ENCODE peak calls at places on chromosomes 5 and 9, in four cellular contexts. V is CD4-positive, alpha-beta T cell; J is heart left ventricle; Y is A673. P is an unnamed sample.

GRCh38 chr5:54832066-54832465 is 153.3 kb downstream of the ESM1 start:
- DNase-seq in Y (no peak), J (no peak), V (no peak), P (no peak)

GRCh38 chr5:127887282-127887681 is 184.1 kb downstream of the CCDC192 start:
- DNase-seq in Y (no peak), V (no peak), J (no peak), P (no peak)

GRCh38 chr9:93267091-93267541 is 83.2 kb downstream of the WNK2 start:
- DNase-seq in J (no peak), V (no peak), Y (no peak), P (no peak)

GRCh38 chr9:35619800-35620158 is 1.6 kb upstream of the CD72 start:
- DNase-seq in V (no peak), J (no peak), Y (no peak), P (no peak)

GRCh38 chr5:113202904-113203716 is 226.5 kb downstream of the DCP2 start:
- DNase-seq in J (peak), Y (no peak), V (no peak), P (peak)

GRCh38 chr5:93621340-93621872 is 38.4 kb downstream of the NR2F1 start:
- DNase-seq in J (peak), Y (peak), V (no peak), P (peak)

GRCh38 chr5:683619-684481 is 9.3 kb downstream of the TPPP start:
- DNase-seq in Y (no peak), J (peak), V (no peak), P (no peak)

GRCh38 chr9:123893146-123893545 is 36.8 kb downstream of the DENND1A start:
- DNase-seq in J (no peak), Y (no peak), V (no peak), P (no peak)

GRCh38 chr9:83441390-83441789 is 96.8 kb downstream of the FRMD3 start:
- DNase-seq in J (no peak), Y (no peak), V (no peak), P (no peak)

GRCh38 chr5:130868186-130868821 is 296.8 kb downstream of the HINT1 start:
- DNase-seq in Y (no peak), V (no peak), J (no peak), P (no peak)

GRCh38 chr5:167812871-167813270 is 478.6 kb upstream of the WWC1 start:
- DNase-seq in V (no peak), J (no peak), Y (no peak), P (no peak)

GRCh38 chr9:97859346-97859745 is 6.3 kb downstream of the FOXE1 start:
- DNase-seq in J (no peak), V (no peak), Y (no peak), P (no peak)

GRCh38 chr9:129408535-129409215 is 212.2 kb downstream of the C9orf50 start:
- DNase-seq in V (no peak), Y (no peak), J (peak), P (no peak)

GRCh38 chr5:51242453-51242852 is 140.8 kb upstream of the ISL1 start:
- DNase-seq in V (no peak), Y (peak), J (no peak), P (no peak)

GRCh38 chr9:35951736-35952135 is 6.2 kb downstream of the OR2S2 start:
- DNase-seq in Y (no peak), J (peak), V (no peak), P (no peak)

DNA sequence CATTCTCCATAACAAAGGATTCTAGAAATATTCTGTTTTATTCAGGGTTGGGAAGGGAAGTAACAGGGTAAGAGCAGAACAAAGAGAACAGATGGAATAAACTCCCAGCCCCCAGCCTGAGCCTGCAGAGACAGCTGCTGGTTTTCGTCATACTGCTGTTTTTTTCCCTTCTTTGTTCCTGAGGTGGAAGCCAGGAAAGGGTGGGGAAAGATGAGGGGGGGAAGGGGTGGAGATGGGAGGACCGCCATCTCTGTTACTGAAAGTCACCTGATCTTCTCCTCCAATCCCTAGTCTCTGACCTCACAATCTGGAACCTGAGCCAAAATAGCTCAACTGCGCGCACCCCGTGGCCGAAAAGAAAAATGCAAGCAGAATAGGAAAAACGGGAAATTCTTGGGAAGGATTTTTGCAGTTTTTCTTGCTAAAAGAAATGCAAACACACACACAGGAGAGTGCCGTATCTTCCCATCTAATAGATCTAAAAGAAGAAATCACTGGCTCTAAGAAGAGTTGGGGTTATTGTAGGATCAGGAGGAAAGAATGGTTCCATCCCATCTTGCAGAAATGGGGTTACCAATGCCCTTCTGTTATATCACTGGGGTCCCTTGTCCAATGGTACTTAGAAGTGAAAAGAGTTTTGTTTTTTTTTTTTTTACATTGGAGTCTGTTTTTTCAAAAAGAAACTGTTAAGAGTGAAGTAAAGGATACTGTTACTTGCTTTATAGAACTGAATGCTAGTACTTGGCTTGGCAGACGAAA is 57.9 kb downstream of the DIAPH1 start:
- DNase-seq in Y (peak), V (no peak), J (peak), P (peak)
- H3K27ac ChIP-seq in Y (peak), V (no peak), J (peak), P (peak)

GRCh38 chr9:136952876-136953770 is 1.1 kb downstream of the LCN12 start:
- DNase-seq in V (no peak), J (no peak), Y (no peak), P (no peak)

GRCh38 chr9:136952354-136952855 is 332 bp downstream of the LCN12 start:
- DNase-seq in J (no peak), V (no peak), Y (no peak), P (no peak)

GRCh38 chr9:136949817-136950655 is 2.0 kb upstream of the LCN12 start:
- DNase-seq in J (peak), V (peak), Y (peak), P (peak)

GRCh38 chr9:136950656-136951030 is 1.4 kb upstream of the LCN12 start:
- DNase-seq in V (no peak), Y (no peak), J (no peak), P (no peak)

DNA sequence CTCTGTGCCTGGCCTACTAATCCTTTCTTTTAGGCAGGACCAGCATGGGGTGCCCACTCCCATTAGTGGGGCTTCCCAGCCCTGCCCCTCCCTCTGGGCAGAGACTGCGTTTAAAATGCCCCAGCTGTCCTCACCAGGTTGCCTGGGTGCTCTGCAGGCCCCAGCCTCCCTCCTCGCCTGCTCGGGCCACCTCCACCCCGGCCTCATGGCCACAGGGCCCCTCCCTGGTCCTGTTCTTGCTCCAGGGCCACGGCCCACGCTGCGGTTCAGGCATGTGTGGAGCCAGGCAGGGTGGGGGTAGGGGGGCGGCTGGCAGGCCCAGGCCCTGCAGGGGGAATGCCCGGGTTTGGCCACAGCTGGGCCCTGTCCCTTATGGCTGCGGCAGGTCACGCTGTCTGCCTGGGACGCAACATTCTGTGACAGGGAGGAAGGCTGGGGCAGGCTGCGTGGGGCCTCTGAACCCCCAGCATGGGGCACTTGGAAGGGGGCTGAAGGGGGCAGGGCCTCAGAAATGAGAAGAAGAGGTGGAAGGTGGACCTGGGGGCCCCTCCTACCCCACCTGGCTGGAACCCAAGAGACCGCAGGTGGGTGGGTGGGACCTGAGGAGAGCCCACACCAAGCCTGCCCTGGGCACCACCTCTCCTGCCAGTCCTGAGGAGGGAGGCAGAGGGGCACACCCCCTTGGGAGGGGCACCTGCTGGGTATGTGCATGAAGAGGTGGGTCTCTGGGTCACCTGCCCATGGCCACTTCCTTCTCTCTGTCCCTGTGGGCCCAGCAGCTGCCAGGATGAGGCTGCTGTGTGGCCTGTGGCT is at the start of gene LCN12:
- DNase-seq in Y (no peak), V (no peak), J (no peak), P (no peak)
- H3K27ac ChIP-seq in Y (no peak), V (no peak), J (peak), P (peak)

GRCh38 chr9:130935660-130936271 is 3.3 kb downstream of the FIBCD1 start:
- DNase-seq in J (no peak), Y (no peak), V (no peak), P (no peak)
- H3K27ac ChIP-seq in J (no peak), Y (no peak), V (no peak), P (no peak)

DNA sequence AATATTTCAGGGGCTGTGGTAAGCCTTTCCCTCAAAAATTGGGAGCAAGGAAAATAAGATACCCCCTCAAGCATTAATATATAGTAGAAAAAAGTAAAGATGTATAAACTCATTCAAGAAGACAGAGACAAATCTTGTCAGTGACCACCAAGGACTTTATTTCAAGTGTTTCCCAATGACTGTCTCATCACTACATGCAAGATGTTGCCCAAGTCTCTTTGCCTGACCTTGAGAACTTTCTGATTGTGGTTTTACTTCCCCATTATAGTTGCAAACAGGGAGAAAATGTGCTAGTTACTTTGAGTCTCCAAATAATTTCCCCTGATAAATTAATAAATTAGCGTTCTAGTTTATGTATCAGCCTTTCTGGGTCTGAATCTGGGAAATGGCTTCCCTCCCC is 4.0 kb upstream of the SLC46A2 start:
- DNase-seq in V (no peak), J (no peak), Y (no peak), P (no peak)
- H3K27ac ChIP-seq in V (no peak), J (no peak), Y (no peak), P (no peak)

GRCh38 chr5:172791291-172791690 is 20.3 kb upstream of the DUSP1 start:
- DNase-seq in J (no peak), V (no peak), Y (no peak), P (no peak)
- H3K27ac ChIP-seq in J (no peak), V (no peak), Y (no peak), P (no peak)

GRCh38 chr5:151053796-151054490 is 26.9 kb downstream of the TNIP1 start:
- DNase-seq in J (no peak), Y (no peak), V (no peak), P (no peak)
- H3K27ac ChIP-seq in J (no peak), Y (no peak), V (no peak), P (no peak)

GRCh38 chr9:72361227-72361626 is 3.8 kb downstream of the ZFAND5 start:
- DNase-seq in Y (no peak), J (no peak), V (no peak), P (no peak)

GRCh38 chr9:72363226-72363625 is 1.8 kb downstream of the ZFAND5 start:
- DNase-seq in V (no peak), J (no peak), Y (no peak), P (no peak)

GRCh38 chr9:72363908-72364678 is 915 bp downstream of the ZFAND5 start:
- DNase-seq in V (peak), J (peak), Y (peak), P (peak)

GRCh38 chr9:72362680-72363139 is 2.3 kb downstream of the ZFAND5 start:
- DNase-seq in J (peak), V (peak), Y (peak), P (peak)

GRCh38 chr9:72362118-72362531 is 2.9 kb downstream of the ZFAND5 start:
- DNase-seq in Y (no peak), V (no peak), J (no peak), P (no peak)
- H3K27ac ChIP-seq in Y (peak), V (no peak), J (peak), P (peak)

GRCh38 chr5:158175664-158176507 is 316.9 kb upstream of the CLINT1 start:
- DNase-seq in Y (no peak), V (no peak), J (peak), P (no peak)

GRCh38 chr5:158174918-158175663 is 316.1 kb upstream of the CLINT1 start:
- DNase-seq in J (peak), Y (peak), V (peak), P (peak)

GRCh38 chr5:158178535-158178934 is 319.6 kb upstream of the CLINT1 start:
- DNase-seq in V (no peak), J (no peak), Y (no peak), P (no peak)

DNA sequence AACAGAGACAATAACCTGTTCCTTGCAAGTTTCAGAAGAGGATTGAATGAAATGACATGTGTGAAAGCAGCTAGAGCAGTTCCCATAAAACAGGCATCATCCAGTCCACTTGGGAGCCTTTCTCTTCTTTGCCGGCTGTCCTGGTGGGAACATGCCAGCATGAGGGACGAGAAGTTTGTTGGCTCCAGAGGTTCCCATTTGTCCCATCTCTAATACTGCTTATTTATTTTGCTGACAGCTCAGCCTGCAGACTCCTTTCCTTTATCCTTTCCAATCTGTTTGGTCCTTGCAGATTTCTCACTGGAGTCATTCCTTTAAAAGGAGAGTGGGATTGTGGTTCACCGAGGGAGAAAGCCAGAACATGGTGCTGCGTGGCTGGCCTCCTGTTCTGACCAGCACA is 321.5 kb upstream of the CLINT1 start:
- DNase-seq in Y (no peak), J (no peak), V (no peak), P (no peak)
- H3K27ac ChIP-seq in Y (no peak), J (no peak), V (no peak), P (no peak)

P was measured in lung.